ENCODE peak calls at places on chromosome 19, in nine cellular contexts. C is fibroblast of gingiva; S is uterus; L is OCI-M1; I is CD8-positive, alpha-beta memory T cell; M is LoVo; U is NCI-H1417; N is ELR; Q is NT2/D1. T is an unnamed sample.
A peak's percentile ranks its signal among the peaks of the same experiment; 100 is the strongest.

GRCh38 chr19:16943942-16944625 is 55.3 kb downstream of the F2RL3 start:
- DNase-seq in C (no peak), S (no peak), L (no peak), I (no peak), M (no peak), U (no peak), N (no peak), Q (no peak), T (peak; percentile 23)

GRCh38 chr19:48393196-48393558 is 291 bp upstream of the GRIN2D start:
- DNase-seq in C (no peak), S (no peak), L (no peak), I (no peak), M (no peak), U (no peak), N (no peak), Q (no peak), T (no peak)

GRCh38 chr19:6378036-6378435 is 2.3 kb upstream of the PSPN start:
- DNase-seq in C (peak; percentile 45), S (peak; percentile 59), L (no peak), I (no peak), M (no peak), U (no peak), N (no peak), Q (no peak), T (no peak)

GRCh38 chr19:5691205-5691929 is 1.3 kb downstream of the RPL36 start:
- DNase-seq in C (peak; percentile 63), S (peak; percentile 68), L (peak; percentile 63), I (peak; percentile 28), M (peak; percentile 40), U (peak; percentile 60), N (peak; percentile 58), Q (no peak), T (peak; percentile 66)

GRCh38 chr19:1322198-1322981 is 36.7 kb downstream of the EFNA2 start:
- DNase-seq in C (no peak), S (no peak), L (no peak), I (no peak), M (no peak), U (no peak), N (no peak), Q (no peak), T (no peak)

GRCh38 chr19:33339016-33339749 is 34.3 kb upstream of the CEBPG start:
- DNase-seq in C (no peak), S (no peak), L (no peak), I (no peak), M (peak; percentile 75), U (no peak), N (peak; percentile 8), Q (no peak), T (no peak)

GRCh38 chr19:14450168-14450874 is 17.2 kb downstream of the PKN1 start:
- DNase-seq in C (no peak), S (no peak), L (peak; percentile 94), I (peak; percentile 52), M (no peak), U (peak; percentile 48), N (peak; percentile 78), Q (peak; percentile 87), T (no peak)

GRCh38 chr19:11475861-11476260 is 5.0 kb downstream of the ELAVL3 start:
- DNase-seq in C (no peak), S (no peak), L (no peak), I (no peak), M (no peak), U (no peak), N (no peak), Q (no peak), T (no peak)

T was measured in stomach.